ENCODE peak calls at places on chromosomes 7 and 10, in six cellular contexts. C is HCT116; M is stimulated activated CD4-positive, alpha-beta T cell treated with anti-CD3 and anti-CD28 coated beads, Interleukin-1b, Interleukin-23, amount 100 ng/mL, for 4 hours; V is NCI-H1105; O is SJCRH30; F is H1. I is an unnamed sample.

GRCh38 chr10:74854610-74855009 is 28.2 kb downstream of the KAT6B start:
- DNase-seq in C (no peak), F (no peak), V (no peak), M (no peak), O (no peak), I (no peak)

GRCh38 chr7:29086545-29086944 is 59.8 kb downstream of the CPVL start:
- DNase-seq in O (no peak), F (no peak), M (no peak), C (no peak), V (peak), I (no peak)

GRCh38 chr7:100166317-100166940 is 2.0 kb downstream of the GAL3ST4 start:
- DNase-seq in V (no peak), F (no peak), O (no peak), C (no peak), M (no peak), I (no peak)

GRCh38 chr7:83832009-83832408 is 183.1 kb upstream of the SEMA3E start:
- DNase-seq in C (no peak), F (no peak), M (no peak), V (no peak), O (no peak), I (no peak)

GRCh38 chr10:107671968-107672367 is 507.5 kb upstream of the SORCS1 start:
- DNase-seq in O (no peak), M (no peak), C (no peak), V (no peak), F (no peak), I (no peak)

GRCh38 chr10:132281915-132282666 is 25.7 kb downstream of the STK32C start:
- DNase-seq in C (no peak), F (no peak), M (no peak), O (peak), V (peak), I (no peak)

GRCh38 chr7:37095122-37095521 is 353.5 kb downstream of the ELMO1 start:
- DNase-seq in O (no peak), F (no peak), C (no peak), M (no peak), V (no peak), I (no peak)

GRCh38 chr10:31578951-31579350 is 259.9 kb downstream of the ZEB1 start:
- DNase-seq in C (no peak), F (no peak), M (no peak), V (no peak), O (no peak), I (no peak)

GRCh38 chr10:95501203-95502094 is 59.7 kb downstream of the SORBS1 start:
- DNase-seq in C (no peak), F (no peak), M (no peak), O (no peak), V (no peak), I (no peak)

GRCh38 chr10:77359287-77359691 is 278.3 kb downstream of the KCNMA1 start:
- DNase-seq in F (no peak), C (no peak), O (peak), M (no peak), V (no peak), I (no peak)

GRCh38 chr10:79031723-79032122 is 37.0 kb upstream of the ZMIZ1 start:
- DNase-seq in F (no peak), O (no peak), C (no peak), V (no peak), M (no peak), I (no peak)

GRCh38 chr7:151894131-151895007 is 17.5 kb upstream of the PRKAG2 start:
- DNase-seq in F (no peak), O (no peak), C (no peak), M (no peak), V (no peak), I (no peak)

GRCh38 chr7:105461518-105461917 is 60.6 kb downstream of the PUS7 start:
- DNase-seq in V (no peak), F (no peak), O (no peak), M (no peak), C (no peak), I (no peak)

GRCh38 chr7:157552295-157552993 is 215.6 kb downstream of the DNAJB6 start:
- DNase-seq in F (no peak), O (no peak), V (no peak), C (no peak), M (no peak), I (no peak)

GRCh38 chr10:124319926-124320391 is 98.8 kb downstream of the OAT start:
- DNase-seq in F (no peak), C (no peak), M (no peak), O (no peak), V (no peak), I (no peak)

GRCh38 chr7:116772423-116772852 is 89.9 kb upstream of the CAPZA2 start:
- DNase-seq in O (no peak), C (peak), F (no peak), V (no peak), M (no peak), I (no peak)

GRCh38 chr7:151896486-151896885 is 19.6 kb upstream of the PRKAG2 start:
- DNase-seq in O (no peak), V (no peak), F (no peak), C (no peak), M (no peak), I (no peak)

GRCh38 chr7:156014808-156015207 is 202.5 kb upstream of the SHH start:
- DNase-seq in V (no peak), C (no peak), F (no peak), O (no peak), M (no peak), I (no peak)

GRCh38 chr7:33062023-33062781 is at the start of gene NT5C3A:
- DNase-seq in O (peak), V (peak), F (no peak), C (no peak), M (peak), I (peak)

GRCh38 chr7:1883031-1883761 is 213.1 kb downstream of the ELFN1 start:
- DNase-seq in M (no peak), O (peak), F (peak), V (no peak), C (peak), I (peak)

GRCh38 chr7:91720255-91720937 is 160.1 kb downstream of the MTERF1 start:
- DNase-seq in C (no peak), O (no peak), M (no peak), V (no peak), F (no peak), I (no peak)

GRCh38 chr10:24642921-24643678 is 80.6 kb downstream of the ARHGAP21 start:
- DNase-seq in C (peak), V (peak), O (peak), F (no peak), M (no peak), I (peak)

GRCh38 chr10:61284222-61284890 is 168.8 kb downstream of the TMEM26 start:
- DNase-seq in M (no peak), V (peak), C (peak), F (no peak), O (peak), I (peak)

GRCh38 chr10:36671607-36672006 is 453.8 kb upstream of the ANKRD30A start:
- DNase-seq in O (no peak), M (no peak), C (no peak), V (no peak), F (no peak), I (no peak)

GRCh38 chr10:17029581-17030271 is 99.9 kb downstream of the CUBN start:
- DNase-seq in O (peak), V (no peak), C (peak), F (no peak), M (peak), I (peak)

GRCh38 chr10:30619966-30620365 is 9.6 kb downstream of the LYZL2 start:
- DNase-seq in M (no peak), V (no peak), F (no peak), O (no peak), C (no peak), I (no peak)

GRCh38 chr7:43636093-43636492 is 53.2 kb downstream of the STK17A start:
- DNase-seq in O (no peak), F (no peak), M (no peak), V (peak), C (no peak), I (no peak)

GRCh38 chr7:17403996-17404395 is 105.5 kb downstream of the AHR start:
- DNase-seq in F (no peak), M (no peak), V (peak), O (peak), C (no peak), I (no peak)

GRCh38 chr10:84846646-84847045 is 518.3 kb downstream of the CCSER2 start:
- DNase-seq in F (no peak), V (no peak), C (no peak), O (no peak), M (no peak), I (no peak)

GRCh38 chr7:101882595-101883564 is 65.5 kb downstream of the CUX1 start:
- DNase-seq in O (peak), C (peak), V (no peak), M (no peak), F (no peak), I (peak)

I was measured in Calu3.